ENCODE peak calls at places on chromosome 1, in nine cellular contexts. W, I, Z, Y, H, U, Q, P and L are unnamed samples.

GRCh38 chr1:235888119-235888643 is 21.5 kb upstream of the LYST start:
- DNase-seq in P (no peak), W (no peak), Q (peak), I (no peak), Z (no peak), H (no peak), Y (peak), U (peak), L (no peak)

GRCh38 chr1:24720152-24720551 is 25.1 kb upstream of the CLIC4 start:
- DNase-seq in Y (no peak), Q (no peak), H (peak), I (no peak), Z (no peak), U (no peak), W (no peak), P (peak), L (peak)

GRCh38 chr1:61605607-61606321 is 119.2 kb downstream of the TM2D1 start:
- DNase-seq in W (no peak), Y (no peak), Q (no peak), P (no peak), U (no peak), H (peak), Z (no peak), I (no peak), L (no peak)

GRCh38 chr1:179953974-179954493 is 576 bp upstream of the CEP350 start:
- DNase-seq in W (peak), H (peak), I (peak), Q (no peak), P (no peak), Z (no peak), Y (peak), U (no peak), L (peak)

GRCh38 chr1:27935721-27936120 is 921 bp downstream of the SMPDL3B start:
- DNase-seq in W (no peak), P (no peak), I (no peak), Q (no peak), Y (no peak), Z (no peak), H (no peak), U (no peak), L (no peak)

GRCh38 chr1:198638894-198639319 is at the start of gene PTPRC:
- DNase-seq in I (no peak), W (no peak), Z (peak), P (no peak), H (no peak), U (no peak), Y (peak), Q (no peak), L (no peak)

GRCh38 chr1:10252508-10252907 is 42.1 kb downstream of the KIF1B start:
- DNase-seq in Q (no peak), Y (no peak), H (peak), W (no peak), I (no peak), Z (no peak), U (no peak), P (peak), L (no peak)

GRCh38 chr1:5369223-5369622 is 623.0 kb downstream of the NPHP4 start:
- DNase-seq in I (no peak), Y (no peak), H (no peak), U (no peak), Q (no peak), Z (no peak), P (no peak), W (no peak), L (no peak)

GRCh38 chr1:197776348-197777082 is 1.2 kb upstream of the DENND1B start:
- DNase-seq in W (no peak), Z (peak), P (peak), Y (peak), H (peak), Q (peak), I (no peak), U (no peak), L (no peak)

GRCh38 chr1:24914226-24915069 is 15.6 kb downstream of the RUNX3 start:
- DNase-seq in H (peak), Y (no peak), P (peak), Z (peak), W (no peak), Q (peak), I (peak), U (no peak), L (no peak)

GRCh38 chr1:226751214-226751613 is 12.1 kb upstream of the ITPKB start:
- DNase-seq in Y (no peak), P (no peak), W (no peak), I (no peak), H (no peak), Z (no peak), U (no peak), Q (no peak), L (no peak)

GRCh38 chr1:6447818-6448748 is 17.9 kb downstream of the TNFRSF25 start:
- DNase-seq in W (no peak), I (no peak), P (no peak), Z (no peak), Q (peak), U (no peak), Y (no peak), H (no peak), L (no peak)

GRCh38 chr1:87478231-87478630 is 149.6 kb downstream of the LMO4 start:
- DNase-seq in U (no peak), Q (no peak), I (no peak), Z (peak), H (peak), Y (no peak), P (peak), W (no peak), L (peak)